ENCODE peak calls at places on chromosomes 7 and 10, in six cellular contexts. M is HCT116, K is GM23248, O is uterus, T is right atrium auricular region, X is sigmoid colon. Y is an unnamed sample.

GRCh38 chr10:127267442-127267841 is 71.1 kb upstream of the INSYN2A start:
- DNase-seq in M (no peak), K (no peak), O (no peak), T (no peak), X (no peak), Y (no peak)

GRCh38 chr7:80369321-80369720 is 142.5 kb downstream of the GNAT3 start:
- DNase-seq in M (no peak), K (no peak), O (no peak), T (no peak), X (no peak), Y (no peak)

GRCh38 chr7:131027287-131027773 is 293.3 kb upstream of the KLF14 start:
- DNase-seq in M (no peak), K (peak; percentile 97), O (peak; percentile 56), T (peak; percentile 74), X (peak; percentile 75), Y (no peak)

GRCh38 chr7:17963281-17963680 is 23.0 kb upstream of the SNX13 start:
- DNase-seq in M (no peak), K (peak; percentile 78), O (no peak), T (no peak), X (no peak), Y (no peak)

GRCh38 chr10:93599335-93599734 is 1.7 kb downstream of the RBP4 start:
- DNase-seq in M (no peak), K (no peak), O (no peak), T (no peak), X (no peak), Y (no peak)

GRCh38 chr7:5797716-5798115 is 16.3 kb upstream of the RNF216 start:
- DNase-seq in M (no peak), K (no peak), O (no peak), T (no peak), X (no peak), Y (no peak)

GRCh38 chr10:93471110-93471651 is 11.0 kb downstream of the MYOF start:
- DNase-seq in M (peak; percentile 95), K (peak; percentile 97), O (no peak), T (no peak), X (peak; percentile 60), Y (peak; percentile 76)

GRCh38 chr10:35909291-35909690 is 267.2 kb upstream of the FZD8 start:
- DNase-seq in M (no peak), K (no peak), O (no peak), T (no peak), X (no peak), Y (no peak)

GRCh38 chr7:158138329-158138597 is 449.4 kb downstream of the PTPRN2 start:
- DNase-seq in M (no peak), K (no peak), O (no peak), T (no peak), X (no peak), Y (no peak)

GRCh38 chr7:75624134-75624832 is 114.5 kb downstream of the HIP1 start:
- DNase-seq in M (no peak), K (peak; percentile 57), O (no peak), T (peak; percentile 85), X (peak; percentile 78), Y (no peak)

GRCh38 chr7:34130558-34131285 is 225.4 kb downstream of the BMPER start:
- DNase-seq in M (no peak), K (no peak), O (no peak), T (no peak), X (no peak), Y (no peak)

GRCh38 chr7:107044347-107045194 is at the start of gene PRKAR2B:
- DNase-seq in M (peak; percentile 27), K (peak; percentile 71), O (peak; percentile 85), T (peak; percentile 69), X (peak; percentile 89), Y (peak; percentile 76)
- H3K27ac ChIP-seq in M (peak within 1 kb of the TSS; percentile 41), K (no peak within 1 kb of the TSS), O (peak within 1 kb of the TSS; percentile 91), T (peak within 1 kb of the TSS; percentile 82), X (peak within 1 kb of the TSS; percentile 81), Y (no peak within 1 kb of the TSS)

GRCh38 chr10:60377955-60378354 is 11.7 kb downstream of the ANK3 start:
- DNase-seq in M (no peak), K (peak; percentile 74), O (no peak), T (no peak), X (no peak), Y (no peak)
- H3K4me1 ChIP-seq in M (peaks cover 10% of the 10 kb centered on the region), K (peaks cover 19% of the 10 kb centered on the region), O (no peaks in the 10 kb centered on the region), T (no peaks in the 10 kb centered on the region), X (no peaks in the 10 kb centered on the region), Y (peaks cover 4% of the 10 kb centered on the region)

DNA sequence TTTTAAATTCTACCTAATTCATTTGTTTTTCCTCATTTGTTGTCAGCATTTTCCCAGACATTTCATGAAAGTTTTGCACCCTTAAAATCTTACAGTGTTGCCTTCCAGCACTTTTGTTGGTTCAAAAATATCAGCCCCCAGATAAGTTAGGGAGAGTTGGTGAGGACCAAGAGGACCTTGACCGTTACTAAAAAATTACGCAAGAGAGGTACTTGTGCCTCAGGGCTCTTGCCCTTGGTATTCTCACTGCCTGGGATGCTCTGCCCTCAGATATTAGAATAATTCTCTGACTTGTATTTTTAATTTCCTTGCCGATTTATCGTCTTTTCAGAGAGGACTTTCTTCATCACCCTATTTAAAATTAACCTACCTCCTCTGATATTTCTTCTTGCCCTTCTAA is 3.5 kb upstream of the AKR1B15 start:
- DNase-seq in M (no peak), K (no peak), O (no peak), T (no peak), X (no peak), Y (no peak)
- H3K27ac ChIP-seq in M (no peak overlapping the region), K (no peak overlapping the region), O (no peak overlapping the region), T (no peak overlapping the region), X (no peak overlapping the region), Y (no peak overlapping the region)

GRCh38 chr10:88091490-88092061 is 228.2 kb downstream of the PTEN start:
- DNase-seq in M (no peak), K (no peak), O (no peak), T (no peak), X (no peak), Y (no peak)
- H3K4me1 ChIP-seq in M (no peaks in the 10 kb centered on the region), K (no peaks in the 10 kb centered on the region), O (no peaks in the 10 kb centered on the region), T (peaks cover 13% of the 10 kb centered on the region), X (peaks cover 17% of the 10 kb centered on the region), Y (no peaks in the 10 kb centered on the region)

GRCh38 chr7:50735327-50735726 is 47.4 kb downstream of the GRB10 start:
- DNase-seq in M (no peak), K (no peak), O (no peak), T (no peak), X (no peak), Y (no peak)

GRCh38 chr7:50730459-50731400 is 52.0 kb downstream of the GRB10 start:
- DNase-seq in M (no peak), K (peak; percentile 26), O (no peak), T (peak; percentile 30), X (no peak), Y (no peak)

GRCh38 chr7:50734246-50734645 is 48.5 kb downstream of the GRB10 start:
- DNase-seq in M (no peak), K (no peak), O (no peak), T (no peak), X (no peak), Y (no peak)

GRCh38 chr7:50731703-50732582 is 50.8 kb downstream of the GRB10 start:
- DNase-seq in M (no peak), K (no peak), O (no peak), T (peak; percentile 32), X (no peak), Y (no peak)

DNA sequence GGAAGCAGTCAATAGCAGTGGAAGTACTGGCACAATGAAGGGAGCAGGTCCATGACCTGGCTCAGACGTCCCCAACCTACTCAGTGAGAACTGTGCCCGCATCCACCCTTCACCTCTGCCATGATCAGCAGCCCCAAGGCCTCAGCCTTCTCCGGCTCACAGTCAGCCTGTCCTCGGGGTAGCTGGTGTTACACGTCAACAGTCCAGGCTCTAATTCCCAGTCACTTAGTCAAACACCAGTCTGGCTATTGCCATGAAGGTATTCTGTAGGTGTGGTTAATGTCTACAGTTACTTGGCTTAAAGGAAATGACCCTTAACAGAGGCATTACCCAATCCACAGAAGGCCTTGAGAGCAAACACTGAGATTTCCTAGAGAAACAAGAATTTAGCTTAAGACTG is 49.1 kb downstream of the GRB10 start:
- DNase-seq in M (no peak), K (peak; percentile 41), O (no peak), T (peak; percentile 11), X (no peak), Y (no peak)
- H3K27ac ChIP-seq in M (no peak overlapping the region), K (no peak overlapping the region), O (no peak overlapping the region), T (no peak overlapping the region), X (no peak overlapping the region), Y (no peak overlapping the region)